ENCODE peak calls at places on chromosomes 16 and 17, in eight cellular contexts. X is GM23338, I is pancreas, J is H1, G is OCI-LY7, K is uterus, C is kidney, E is aorta. W is an unnamed sample. For H3K4me1, the result is how much of the 10 kb centered on the place peaks cover.

GRCh38 chr17:16381496-16381820 is 567 bp downstream of the UBB start:
- DNase-seq in X (no peak), I (no peak), J (no peak), G (no peak), K (no peak), C (no peak), E (no peak), W (no peak)

GRCh38 chr16:11949527-11949926 is 7.7 kb upstream of the NPIPB2 start:
- DNase-seq in X (peak), I (no peak), J (peak), G (peak), K (no peak), C (no peak), E (no peak), W (no peak)

GRCh38 chr16:17281052-17281451 is 189.7 kb downstream of the XYLT1 start:
- DNase-seq in X (no peak), I (no peak), J (no peak), G (no peak), K (no peak), C (no peak), E (no peak), W (no peak)

GRCh38 chr17:82674656-82675475 is 23.6 kb downstream of the RAB40B start:
- DNase-seq in X (no peak), I (peak), J (no peak), G (peak), K (no peak), C (no peak), E (no peak), W (no peak)

GRCh38 chr16:67092227-67092626 is 17.5 kb upstream of the PHAF1 start:
- DNase-seq in X (no peak), I (no peak), J (no peak), G (no peak), K (no peak), C (no peak), E (no peak), W (no peak)

GRCh38 chr17:32152130-32152529 is 9.8 kb downstream of the RHOT1 start:
- DNase-seq in X (no peak), I (no peak), J (no peak), G (no peak), K (no peak), C (no peak), E (no peak), W (no peak)

GRCh38 chr17:10295728-10296343 is 77.0 kb downstream of the MYH13 start:
- DNase-seq in X (peak), I (no peak), J (peak), G (peak), K (peak), C (no peak), E (peak), W (peak)

GRCh38 chr17:39536468-39536867 is 71.3 kb downstream of the NEUROD2 start:
- DNase-seq in X (no peak), I (no peak), J (no peak), G (no peak), K (no peak), C (no peak), E (no peak), W (no peak)

GRCh38 chr16:56971768-56972043 is 10.0 kb downstream of the CETP start:
- DNase-seq in X (no peak), I (no peak), J (no peak), G (no peak), K (no peak), C (no peak), E (no peak), W (no peak)

GRCh38 chr16:19698480-19699465 is 19.3 kb downstream of the KNOP1 start:
- DNase-seq in X (no peak), I (no peak), J (no peak), G (no peak), K (no peak), C (no peak), E (no peak), W (no peak)

GRCh38 chr17:66135219-66135618 is 56.7 kb downstream of the CEP112 start:
- DNase-seq in X (no peak), I (no peak), J (no peak), G (no peak), K (no peak), C (no peak), E (no peak), W (no peak)

GRCh38 chr16:49932943-49933342 is 77.0 kb upstream of the ZNF423 start:
- DNase-seq in X (no peak), I (no peak), J (no peak), G (no peak), K (no peak), C (no peak), E (no peak), W (no peak)

GRCh38 chr17:45789874-45790273 is 5.8 kb downstream of the CRHR1 start:
- DNase-seq in X (no peak), I (no peak), J (no peak), G (no peak), K (no peak), C (no peak), E (no peak), W (no peak)

GRCh38 chr17:45413498-45413923 is 19.2 kb downstream of the ARHGAP27 start:
- DNase-seq in X (no peak), I (no peak), J (no peak), G (no peak), K (no peak), C (peak), E (peak), W (no peak)

GRCh38 chr17:69818467-69818866 is 256.6 kb upstream of the KCNJ16 start:
- DNase-seq in X (no peak), I (no peak), J (no peak), G (no peak), K (no peak), C (no peak), E (no peak), W (no peak)

GRCh38 chr17:73657473-73658116 is 13.3 kb upstream of the SDK2 start:
- DNase-seq in X (peak), I (peak), J (peak), G (peak), K (no peak), C (no peak), E (peak), W (no peak)

GRCh38 chr17:1882836-1883235 is 53.0 kb downstream of the RPA1 start:
- DNase-seq in X (peak), I (no peak), J (peak), G (peak), K (no peak), C (no peak), E (no peak), W (no peak)

GRCh38 chr17:77846531-77847085 is 111.9 kb upstream of the TNRC6C start:
- DNase-seq in X (no peak), I (no peak), J (no peak), G (peak), K (no peak), C (peak), E (peak), W (no peak)

GRCh38 chr17:39057807-39058206 is 90.6 kb upstream of the FBXO47 start:
- DNase-seq in X (no peak), I (no peak), J (peak), G (no peak), K (no peak), C (no peak), E (no peak), W (no peak)

GRCh38 chr16:3141781-3142311 is 7.0 kb downstream of the ZNF213 start:
- DNase-seq in X (no peak), I (no peak), J (no peak), G (no peak), K (no peak), C (peak), E (peak), W (no peak)

GRCh38 chr17:80454557-80455327 is 21.7 kb downstream of the NPTX1 start:
- DNase-seq in X (peak), I (peak), J (peak), G (peak), K (peak), C (peak), E (peak), W (peak)

DNA sequence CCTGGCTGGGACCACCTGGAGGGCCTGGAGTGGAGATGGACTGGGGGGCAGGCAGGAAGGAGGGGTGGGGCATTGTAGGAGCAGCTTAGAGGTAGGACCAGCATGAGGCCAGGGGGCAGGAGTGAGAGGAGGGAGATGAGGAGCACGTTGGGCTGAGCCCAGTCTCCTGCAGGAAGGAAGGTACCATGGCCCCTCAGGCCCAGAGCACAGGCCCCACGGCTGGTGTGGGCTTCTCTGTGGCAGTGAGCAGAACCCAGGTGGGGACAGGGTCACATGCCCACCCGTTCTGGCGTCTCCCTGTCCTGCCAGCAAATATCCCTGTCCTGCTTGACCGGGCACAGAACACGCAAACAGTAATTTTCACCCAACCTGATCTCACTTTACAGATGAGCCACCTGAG is 141.8 kb downstream of the ENGASE start:
- DNase-seq in X (no peak), I (no peak), J (no peak), G (no peak), K (no peak), C (no peak), E (no peak), W (no peak)
- H3K4me1 ChIP-seq in X (half or more), I (under half), J (under half), G (under half), K (under half), C (under half), E (under half), W (under half)

DNA sequence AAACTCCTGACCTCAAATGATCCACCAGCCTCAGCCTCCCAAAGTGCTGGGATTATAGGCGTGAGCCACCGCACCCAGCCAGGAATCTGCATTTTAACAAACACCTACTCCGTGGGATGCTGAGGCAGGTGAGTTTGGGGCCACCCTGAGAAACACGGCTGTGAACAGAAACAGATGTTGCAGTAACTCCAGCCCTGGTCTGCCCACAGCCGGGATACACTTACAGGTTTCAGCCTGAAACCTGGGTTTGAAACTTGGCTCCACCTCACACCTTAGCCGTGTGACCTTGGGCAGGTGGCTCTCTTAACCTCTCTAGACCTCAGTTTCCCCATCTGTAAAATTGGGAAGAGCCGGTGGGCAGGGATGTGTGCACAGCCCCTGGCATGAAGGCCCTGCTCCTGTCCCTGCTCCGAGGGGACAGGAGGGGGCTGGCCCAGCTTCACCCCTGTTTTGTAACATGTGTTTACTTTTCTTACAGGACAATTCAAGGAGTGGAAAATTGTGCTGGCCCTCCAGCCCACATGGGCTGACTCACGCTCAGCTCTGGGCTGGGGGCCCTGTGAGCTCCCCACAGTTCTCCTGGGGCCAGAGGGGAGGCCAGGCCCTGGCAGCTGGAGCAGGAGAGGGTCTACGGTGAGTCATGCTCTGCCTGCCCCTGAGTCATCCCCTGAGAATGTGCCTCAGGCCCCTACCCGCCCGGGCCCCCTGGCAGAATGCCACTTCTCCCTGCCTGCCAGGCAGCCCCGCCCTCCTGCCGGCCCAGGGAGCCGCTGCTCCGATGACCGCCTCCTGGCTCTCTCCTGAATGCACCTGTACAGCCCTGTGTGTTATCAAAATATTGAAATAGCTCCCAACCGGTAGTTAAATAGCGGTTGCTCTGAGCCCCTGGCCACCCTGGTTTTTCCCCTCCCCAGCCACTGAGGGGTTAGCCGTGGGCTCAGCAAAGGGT is 7.7 kb upstream of the PPL start:
- DNase-seq in X (peak), I (peak), J (peak), G (no peak), K (peak), C (peak), E (peak), W (no peak)
- H3K4me1 ChIP-seq in X (under half), I (under half), J (under half), G (under half), K (under half), C (under half), E (under half), W (under half)

DNA sequence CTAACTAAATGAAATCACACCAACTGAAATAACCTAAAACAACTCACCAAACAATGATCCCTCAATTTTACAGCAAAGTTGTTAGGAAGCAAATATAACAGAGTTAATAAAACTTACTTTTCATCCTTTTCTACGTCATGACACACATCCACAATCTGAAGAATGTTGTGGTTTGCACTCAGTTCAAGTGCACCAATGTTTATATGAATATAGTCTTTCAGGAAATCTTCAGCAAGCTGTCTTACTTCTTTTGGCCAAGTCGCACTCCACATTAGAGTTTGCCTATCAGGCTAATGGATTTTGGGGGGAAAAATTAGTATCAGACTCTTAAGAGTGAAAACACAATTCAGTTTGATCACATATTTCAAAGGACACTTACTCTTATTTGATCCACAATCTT is 3.3 kb downstream of the DDX5 start:
- DNase-seq in X (no peak), I (no peak), J (no peak), G (no peak), K (no peak), C (no peak), E (no peak), W (no peak)
- H3K4me1 ChIP-seq in X (under half), I (under half), J (under half), G (half or more), K (under half), C (under half), E (under half), W (under half)

DNA sequence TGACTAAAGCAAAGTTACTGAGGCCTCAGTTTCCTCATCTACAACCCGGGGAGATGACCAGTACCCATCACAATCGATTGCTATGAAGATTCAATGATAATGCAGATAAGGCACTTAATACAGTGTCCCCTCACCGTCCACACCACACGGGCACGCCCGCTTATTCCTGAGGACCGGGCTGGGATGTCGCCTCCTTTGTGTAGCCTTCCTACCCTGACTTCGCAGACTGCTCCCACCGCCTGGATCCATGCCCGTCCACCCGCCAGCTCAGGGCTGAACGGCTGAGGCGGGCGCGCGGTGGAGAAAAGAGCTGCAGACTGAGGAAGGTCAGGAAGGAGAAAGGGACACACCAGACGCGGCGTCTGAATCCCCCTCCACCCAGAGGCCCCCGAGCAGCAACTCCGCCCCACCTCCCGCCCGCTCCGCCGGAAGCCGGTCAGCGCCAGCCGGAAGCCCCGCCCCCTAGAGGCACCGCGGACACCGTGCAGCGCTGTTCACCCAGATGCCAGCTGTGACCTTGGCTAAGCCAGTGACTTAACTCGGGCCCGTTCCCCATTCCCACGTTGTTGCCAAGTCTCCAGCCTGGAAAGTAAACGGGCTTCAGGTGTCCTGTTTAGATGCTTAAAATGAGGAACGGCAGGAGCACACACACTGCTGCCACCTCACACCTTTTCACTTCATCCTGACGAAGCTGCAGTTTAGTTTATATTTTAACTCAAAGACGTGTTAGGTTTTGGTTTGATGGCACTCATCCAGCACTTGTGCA is at the start of gene KRABD2:
- DNase-seq in X (peak), I (peak), J (peak), G (peak), K (peak), C (peak), E (peak), W (peak)
- H3K4me1 ChIP-seq in X (under half), I (under half), J (under half), G (half or more), K (under half), C (under half), E (under half), W (under half)

GRCh38 chr17:64149196-64149595 is 19.3 kb upstream of the ERN1 start:
- DNase-seq in X (no peak), I (no peak), J (no peak), G (no peak), K (no peak), C (no peak), E (no peak), W (no peak)

GRCh38 chr17:64152428-64153125 is 22.6 kb upstream of the ERN1 start:
- DNase-seq in X (no peak), I (no peak), J (no peak), G (no peak), K (no peak), C (no peak), E (no peak), W (no peak)

GRCh38 chr17:64148699-64149098 is 18.8 kb upstream of the ERN1 start:
- DNase-seq in X (peak), I (no peak), J (no peak), G (peak), K (no peak), C (no peak), E (no peak), W (no peak)

GRCh38 chr17:64151016-64151368 is 21.0 kb upstream of the ERN1 start:
- DNase-seq in X (no peak), I (no peak), J (no peak), G (no peak), K (no peak), C (no peak), E (no peak), W (no peak)

GRCh38 chr17:64150237-64151015 is 20.5 kb upstream of the ERN1 start:
- DNase-seq in X (no peak), I (no peak), J (no peak), G (no peak), K (no peak), C (no peak), E (no peak), W (no peak)
- H3K4me1 ChIP-seq in X (under half), I (under half), J (under half), G (under half), K (under half), C (under half), E (under half), W (under half)

DNA sequence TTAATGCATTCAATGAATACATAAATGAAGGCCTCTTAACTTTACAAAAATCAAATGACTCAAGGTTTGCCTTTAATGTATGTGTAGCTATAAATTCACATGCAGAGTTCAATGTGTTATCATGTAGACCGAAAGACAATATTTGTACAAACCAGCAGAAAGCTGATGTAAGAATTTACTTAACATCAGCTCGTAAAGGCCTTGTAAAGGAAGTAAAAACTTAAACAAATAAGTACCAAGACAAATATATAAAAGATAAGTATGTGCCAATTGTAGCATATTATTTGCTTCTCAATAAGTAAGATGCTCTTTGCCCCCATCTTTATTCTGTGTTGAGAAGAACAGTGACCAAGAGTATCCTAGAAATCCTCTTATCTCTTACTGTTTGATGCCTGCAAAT is 105.7 kb downstream of the SYCE1L start:
- DNase-seq in X (no peak), I (no peak), J (no peak), G (no peak), K (no peak), C (no peak), E (no peak), W (no peak)
- H3K4me1 ChIP-seq in X (under half), I (under half), J (under half), G (under half), K (under half), C (under half), E (under half), W (under half)

GRCh38 chr17:43733956-43734355 is 24.6 kb downstream of the SOST start:
- DNase-seq in X (no peak), I (no peak), J (no peak), G (no peak), K (no peak), C (peak), E (no peak), W (no peak)
- H3K4me1 ChIP-seq in X (under half), I (under half), J (under half), G (under half), K (under half), C (under half), E (under half), W (under half)

DNA sequence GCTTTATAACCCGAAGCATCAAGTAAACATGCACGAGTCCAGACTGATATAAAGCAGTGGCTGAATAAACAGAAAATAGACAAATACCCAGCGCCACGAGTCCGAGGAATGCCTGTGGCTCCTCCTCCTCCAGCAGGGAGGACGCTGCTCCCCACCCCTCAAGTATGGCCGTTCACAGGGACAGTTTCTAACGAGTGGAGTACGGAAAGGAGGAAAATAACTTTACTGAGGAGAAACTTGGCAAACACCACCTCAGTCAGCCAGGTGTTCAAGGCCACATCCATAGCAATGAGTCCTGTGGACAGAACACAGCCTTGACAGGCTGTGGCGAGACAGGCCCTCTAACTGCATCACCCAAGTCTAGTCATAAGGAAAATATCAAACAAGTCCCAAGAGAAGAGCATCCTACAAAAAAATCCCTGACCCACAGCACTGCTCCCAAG is 9.2 kb downstream of the ZDHHC7 start:
- DNase-seq in X (no peak), I (no peak), J (no peak), G (no peak), K (no peak), C (no peak), E (no peak), W (no peak)
- H3K4me1 ChIP-seq in X (under half), I (under half), J (under half), G (under half), K (under half), C (under half), E (under half), W (under half)

GRCh38 chr17:48834973-48835372 is 4.1 kb downstream of the CALCOCO2 start:
- DNase-seq in X (no peak), I (no peak), J (no peak), G (no peak), K (no peak), C (no peak), E (no peak), W (no peak)
- H3K4me1 ChIP-seq in X (under half), I (under half), J (under half), G (under half), K (under half), C (under half), E (under half), W (under half)